ENCODE peak calls at places on chromosome 21, in four cellular contexts. Z is upper lobe of left lung, J is left ventricle myocardium inferior, V is A673. H is an unnamed sample. For H3K9me3, the result is how much of the 10 kb centered on the place peaks cover.

GRCh38 chr21:44444286-44444931 is 10.9 kb upstream of the LRRC3 start:
- DNase-seq in V (no peak), Z (no peak), J (peak), H (no peak)

GRCh38 chr21:46151989-46152938 is 3.1 kb downstream of the FTCD start:
- DNase-seq in V (no peak), J (no peak), Z (no peak), H (no peak)

GRCh38 chr21:38916214-38916964 is 110.7 kb downstream of the ETS2 start:
- DNase-seq in J (no peak), Z (no peak), V (no peak), H (peak)

GRCh38 chr21:40177979-40178378 is 310.7 kb downstream of the PCP4 start:
- DNase-seq in V (no peak), Z (no peak), J (no peak), H (no peak)

GRCh38 chr21:31493350-31493880 is 149.4 kb upstream of the TIAM1 start:
- DNase-seq in Z (no peak), V (no peak), J (no peak), H (no peak)

GRCh38 chr21:46060596-46061061 is 37.3 kb upstream of the COL6A2 start:
- DNase-seq in V (peak), Z (peak), J (peak), H (peak)

GRCh38 chr21:40507978-40508377 is 339.0 kb downstream of the DSCAM start:
- DNase-seq in J (no peak), Z (no peak), V (no peak), H (no peak)

GRCh38 chr21:31656199-31657095 is 3.0 kb upstream of the SOD1 start:
- DNase-seq in V (no peak), Z (no peak), J (no peak), H (no peak)

GRCh38 chr21:28337319-28337718 is 655.4 kb downstream of the LTN1 start:
- DNase-seq in Z (no peak), J (no peak), V (peak), H (no peak)

GRCh38 chr21:25370311-25370744 is 237.0 kb downstream of the MRPL39 start:
- DNase-seq in Z (no peak), V (peak), J (no peak), H (no peak)

GRCh38 chr21:16438761-16439160 is 709.0 kb downstream of the USP25 start:
- DNase-seq in J (no peak), Z (no peak), V (no peak), H (no peak)

GRCh38 chr21:43191521-43191920 is 22.7 kb downstream of the CRYAA start:
- DNase-seq in Z (no peak), V (no peak), J (no peak), H (peak)

GRCh38 chr21:15526793-15527192 is 203.0 kb upstream of the USP25 start:
- DNase-seq in Z (no peak), V (no peak), J (no peak), H (no peak)

GRCh38 chr21:41364308-41364707 is 2.5 kb downstream of the MX2 start:
- DNase-seq in J (no peak), V (no peak), Z (no peak), H (no peak)

GRCh38 chr21:39336457-39337008 is 12.4 kb downstream of the HMGN1 start:
- DNase-seq in Z (no peak), J (no peak), V (no peak), H (no peak)

GRCh38 chr21:45556645-45557601 is 14.7 kb upstream of the SLC19A1 start:
- DNase-seq in J (peak), Z (peak), V (no peak), H (no peak)

GRCh38 chr21:44083631-44084291 is 23.4 kb upstream of the PWP2 start:
- DNase-seq in Z (peak), V (no peak), J (no peak), H (no peak)

GRCh38 chr21:45078877-45079281 is 4.5 kb downstream of the ADARB1 start:
- DNase-seq in J (no peak), Z (peak), V (no peak), H (no peak)

GRCh38 chr21:32520885-32521735 is 64.2 kb downstream of the TCP10L start:
- DNase-seq in Z (peak), V (peak), J (peak), H (peak)

GRCh38 chr21:28359300-28359699 is 633.4 kb downstream of the LTN1 start:
- DNase-seq in Z (no peak), V (no peak), J (no peak), H (no peak)

GRCh38 chr21:31667639-31668038 is 8.1 kb downstream of the SOD1 start:
- DNase-seq in Z (no peak), J (no peak), V (no peak), H (no peak)

GRCh38 chr21:31218830-31219608 is 125.0 kb downstream of the TIAM1 start:
- DNase-seq in Z (no peak), V (peak), J (peak), H (peak)

GRCh38 chr21:27636671-27637070 is 669.8 kb upstream of the ADAMTS5 start:
- DNase-seq in V (no peak), J (no peak), Z (no peak), H (no peak)

GRCh38 chr21:46095814-46096595 is 1.9 kb upstream of the COL6A2 start:
- DNase-seq in Z (peak), V (no peak), J (no peak), H (peak)

GRCh38 chr21:45080639-45081414 is 6.4 kb downstream of the ADARB1 start:
- DNase-seq in Z (no peak), J (no peak), V (peak), H (no peak)

GRCh38 chr21:45816794-45817193 is 164.8 kb upstream of the COL6A1 start:
- DNase-seq in J (no peak), V (no peak), Z (no peak), H (no peak)

GRCh38 chr21:42250422-42251403 is 31.8 kb downstream of the ABCG1 start:
- DNase-seq in Z (no peak), J (no peak), V (no peak), H (no peak)

GRCh38 chr21:34874689-34875513 is 174.2 kb downstream of the RUNX1 start:
- DNase-seq in J (no peak), V (no peak), Z (no peak), H (no peak)
- H3K27ac ChIP-seq in J (no peak), V (no peak), Z (no peak), H (peak)

GRCh38 chr21:34970126-34970525 is 79.0 kb downstream of the RUNX1 start:
- DNase-seq in V (no peak), J (no peak), Z (no peak), H (no peak)
- H3K4me3 ChIP-seq in V (no peak), J (no peak), Z (no peak), H (no peak)

GRCh38 chr21:29475329-29475728 is 176.6 kb downstream of the BACH1 start:
- DNase-seq in V (no peak), J (no peak), Z (no peak), H (no peak)

GRCh38 chr21:29477347-29477746 is 178.6 kb downstream of the BACH1 start:
- DNase-seq in Z (no peak), J (no peak), V (no peak), H (no peak)

GRCh38 chr21:29481081-29481480 is 182.4 kb downstream of the BACH1 start:
- DNase-seq in V (peak), Z (no peak), J (no peak), H (no peak)

GRCh38 chr21:29481641-29482040 is 182.9 kb downstream of the BACH1 start:
- DNase-seq in J (no peak), V (no peak), Z (no peak), H (no peak)

DNA sequence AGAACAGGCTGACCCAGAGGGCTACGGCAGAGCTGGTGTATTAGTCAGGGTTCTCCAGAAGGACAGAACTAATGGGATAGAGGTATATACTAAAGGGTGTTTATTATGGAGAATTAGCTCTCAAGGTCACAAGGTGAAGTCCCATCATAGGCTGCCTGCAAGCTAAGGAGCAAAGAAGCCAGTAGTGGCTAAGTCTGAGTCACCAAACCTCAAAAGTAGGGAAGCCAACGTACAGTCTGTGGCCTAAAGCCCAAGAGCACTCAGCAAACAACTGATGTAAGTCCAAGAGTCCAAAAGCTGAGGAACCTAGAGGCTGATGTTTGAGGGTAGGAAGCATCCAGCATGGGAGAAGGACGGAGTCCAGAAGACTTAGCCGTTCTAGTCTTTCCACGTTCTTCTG is 179.2 kb downstream of the BACH1 start:
- DNase-seq in V (no peak), Z (no peak), J (no peak), H (no peak)
- H3K9me3 ChIP-seq in V (under half), Z (under half), J (under half), H (under half)

DNA sequence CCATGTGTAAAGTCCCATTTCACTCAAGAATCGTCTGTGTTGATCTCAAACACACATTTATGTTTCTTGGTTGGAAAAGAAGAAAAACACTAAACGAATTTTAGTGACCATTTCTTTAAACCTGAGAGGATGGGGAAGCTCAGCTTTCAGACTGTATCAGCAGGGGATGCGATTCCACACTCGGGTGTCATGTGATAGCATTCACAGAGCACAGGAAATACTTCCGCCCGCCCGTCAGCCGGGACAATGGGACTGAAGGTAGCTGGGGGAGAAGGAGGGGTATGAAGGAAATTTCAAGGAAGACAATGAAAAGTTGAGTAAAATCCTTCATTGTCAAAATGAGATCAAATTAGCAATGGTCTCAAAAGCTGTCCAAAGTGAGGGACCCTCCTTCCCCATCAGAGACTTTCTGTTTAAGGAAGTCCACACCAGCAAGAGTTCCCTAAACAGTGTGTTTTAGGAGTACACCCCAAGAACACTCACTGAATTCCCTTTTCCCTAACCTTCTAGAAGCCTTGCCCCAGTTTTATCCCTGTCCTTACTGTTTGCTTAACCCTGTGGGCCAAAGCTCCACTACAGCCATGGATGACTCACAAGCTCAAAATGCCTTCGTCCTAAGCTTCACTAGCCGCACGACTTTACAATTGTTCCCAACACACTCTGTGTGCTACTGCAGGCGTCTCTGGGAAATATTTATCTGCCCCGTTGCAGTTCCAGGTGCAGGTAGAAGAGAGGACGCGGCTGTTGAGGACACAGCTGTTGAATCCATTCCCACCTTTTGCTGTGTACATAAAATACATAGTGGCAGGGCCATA is 51.4 kb upstream of the SIM2 start:
- DNase-seq in V (peak), Z (no peak), J (no peak), H (no peak)
- H3K27ac ChIP-seq in V (peak), Z (no peak), J (no peak), H (no peak)